ENCODE peak calls at places on chromosome 17, in four cellular contexts. Q is lower lobe of right lung, U is substantia nigra, F is DMS79. R is an unnamed sample.

GRCh38 chr17:81489012-81489968 is 23.3 kb downstream of the ACTG1 start:
- DNase-seq in U (no peak), Q (no peak), F (no peak), R (no peak)

GRCh38 chr17:34852141-34852540 is 109.1 kb downstream of the CCT6B start:
- DNase-seq in Q (no peak), F (no peak), U (no peak), R (no peak)

GRCh38 chr17:2204393-2204792 is 99.2 kb downstream of the SMG6 start:
- DNase-seq in F (no peak), U (no peak), Q (no peak), R (no peak)

GRCh38 chr17:63486317-63487013 is 9.6 kb downstream of the ACE start:
- DNase-seq in Q (no peak), F (no peak), U (no peak), R (no peak)

GRCh38 chr17:40590742-40591141 is 25.5 kb upstream of the CCR7 start:
- DNase-seq in Q (no peak), U (no peak), F (no peak), R (no peak)

GRCh38 chr17:42819939-42820535 is 4.0 kb downstream of the BECN1 start:
- DNase-seq in U (no peak), Q (peak; percentile 73), F (no peak), R (no peak)

GRCh38 chr17:13143001-13143400 is 125.2 kb upstream of the ELAC2 start:
- DNase-seq in F (no peak), Q (no peak), U (no peak), R (no peak)

GRCh38 chr17:2694381-2695242 is 17.0 kb downstream of the CLUH start:
- DNase-seq in F (no peak), U (no peak), Q (no peak), R (no peak)

GRCh38 chr17:40425741-40426140 is 8.0 kb upstream of the TOP2A start:
- DNase-seq in Q (no peak), F (no peak), U (no peak), R (no peak)

GRCh38 chr17:79947351-79948031 is 88.2 kb downstream of the TBC1D16 start:
- DNase-seq in U (no peak), Q (peak; percentile 39), F (no peak), R (no peak)

R was measured in occipital lobe.